ENCODE peak calls at places on chromosome 14, in six cellular contexts. W is heart right ventricle; V is stimulated activated CD4-positive, alpha-beta T cell treated with anti-CD3 and anti-CD28 coated beads, Interleukin-15, amount 100 ng/mL, for 24 hours; X is pulmonary artery endothelial cell; G is GM23338; O is GM18507. F is an unnamed sample.

GRCh38 chr14:72643317-72643801 is 250.5 kb downstream of the DPF3 start:
- DNase-seq in W (peak), V (no peak), X (peak), G (no peak), O (no peak), F (no peak)

GRCh38 chr14:99863059-99863458 is 69.8 kb downstream of the EML1 start:
- DNase-seq in W (no peak), V (no peak), X (no peak), G (no peak), O (no peak), F (no peak)

GRCh38 chr14:39351708-39352107 is 80.5 kb downstream of the FBXO33 start:
- DNase-seq in W (no peak), V (no peak), X (no peak), G (no peak), O (no peak), F (no peak)

GRCh38 chr14:87522575-87522974 is 470.4 kb downstream of the GALC start:
- DNase-seq in W (no peak), V (no peak), X (no peak), G (peak), O (no peak), F (no peak)

GRCh38 chr14:76782885-76783566 is 21.8 kb downstream of the VASH1 start:
- DNase-seq in W (no peak), V (peak), X (no peak), G (no peak), O (no peak), F (no peak)

GRCh38 chr14:101225729-101226152 is 322.2 kb upstream of the RTL1 start:
- DNase-seq in W (no peak), V (no peak), X (no peak), G (no peak), O (no peak), F (no peak)

GRCh38 chr14:61630399-61630798 is 64.9 kb upstream of the HIF1A start:
- DNase-seq in W (no peak), V (no peak), X (no peak), G (no peak), O (no peak), F (no peak)

GRCh38 chr14:65222434-65222833 is 120.1 kb upstream of the MAX start:
- DNase-seq in W (peak), V (peak), X (no peak), G (peak), O (peak), F (no peak)

GRCh38 chr14:60346706-60347105 is 97.7 kb downstream of the PPM1A start:
- DNase-seq in W (no peak), V (no peak), X (peak), G (no peak), O (no peak), F (no peak)

GRCh38 chr14:49861581-49861922 is 9.0 kb upstream of the NEMF start:
- DNase-seq in W (peak), V (peak), X (peak), G (peak), O (no peak), F (no peak)

GRCh38 chr14:95361373-95362179 is 41.9 kb upstream of the CLMN start:
- DNase-seq in W (peak), V (peak), X (no peak), G (peak), O (peak), F (no peak)